ENCODE peak calls at places on chromosomes 5 and 9, in seven cellular contexts. One of them, this sample, is unnamed.

GRCh38 chr5:14374100-14374499 is 207.5 kb upstream of the OTULINL start:
- DNase-seq in stimulated activated CD8-positive, alpha-beta memory T cell treated with anti-CD3 and anti-CD28 coated beads, Interleukin-15, amount 100 ng/mL, for 24 hours: no peak
- DNase-seq in iris pigment epithelial cell: no peak
- DNase-seq in HFFc6: no peak
- DNase-seq in non-pigmented ciliary epithelial cell: no peak
- DNase-seq in activated CD8-positive, alpha-beta memory T cell treated with anti-CD3 and anti-CD28 coated beads for 48 hours: no peak
- DNase-seq in HTR-8/SVneo: no peak
- DNase-seq in this sample: peak

GRCh38 chr9:100216178-100216787 is 117.2 kb downstream of the INVS start:
- DNase-seq in stimulated activated CD8-positive, alpha-beta memory T cell treated with anti-CD3 and anti-CD28 coated beads, Interleukin-15, amount 100 ng/mL, for 24 hours: peak
- DNase-seq in iris pigment epithelial cell: peak
- DNase-seq in HFFc6: peak
- DNase-seq in non-pigmented ciliary epithelial cell: no peak
- DNase-seq in activated CD8-positive, alpha-beta memory T cell treated with anti-CD3 and anti-CD28 coated beads for 48 hours: peak
- DNase-seq in HTR-8/SVneo: no peak
- DNase-seq in this sample: peak

GRCh38 chr5:53303105-53303504 is 177.3 kb upstream of the FST start:
- DNase-seq in stimulated activated CD8-positive, alpha-beta memory T cell treated with anti-CD3 and anti-CD28 coated beads, Interleukin-15, amount 100 ng/mL, for 24 hours: no peak
- DNase-seq in iris pigment epithelial cell: peak
- DNase-seq in HFFc6: peak
- DNase-seq in non-pigmented ciliary epithelial cell: no peak
- DNase-seq in activated CD8-positive, alpha-beta memory T cell treated with anti-CD3 and anti-CD28 coated beads for 48 hours: no peak
- DNase-seq in HTR-8/SVneo: peak
- DNase-seq in this sample: peak

GRCh38 chr9:7234144-7234543 is 476.4 kb downstream of the KDM4C start:
- DNase-seq in stimulated activated CD8-positive, alpha-beta memory T cell treated with anti-CD3 and anti-CD28 coated beads, Interleukin-15, amount 100 ng/mL, for 24 hours: no peak
- DNase-seq in iris pigment epithelial cell: peak
- DNase-seq in HFFc6: peak
- DNase-seq in non-pigmented ciliary epithelial cell: no peak
- DNase-seq in activated CD8-positive, alpha-beta memory T cell treated with anti-CD3 and anti-CD28 coated beads for 48 hours: no peak
- DNase-seq in HTR-8/SVneo: no peak
- DNase-seq in this sample: no peak

GRCh38 chr9:124594673-124595072 is 87.5 kb upstream of the NR5A1 start:
- DNase-seq in stimulated activated CD8-positive, alpha-beta memory T cell treated with anti-CD3 and anti-CD28 coated beads, Interleukin-15, amount 100 ng/mL, for 24 hours: no peak
- DNase-seq in iris pigment epithelial cell: no peak
- DNase-seq in HFFc6: no peak
- DNase-seq in non-pigmented ciliary epithelial cell: no peak
- DNase-seq in activated CD8-positive, alpha-beta memory T cell treated with anti-CD3 and anti-CD28 coated beads for 48 hours: no peak
- DNase-seq in HTR-8/SVneo: no peak
- DNase-seq in this sample: peak

GRCh38 chr5:113022661-113023060 is 46.1 kb downstream of the DCP2 start:
- DNase-seq in stimulated activated CD8-positive, alpha-beta memory T cell treated with anti-CD3 and anti-CD28 coated beads, Interleukin-15, amount 100 ng/mL, for 24 hours: no peak
- DNase-seq in iris pigment epithelial cell: peak
- DNase-seq in HFFc6: no peak
- DNase-seq in non-pigmented ciliary epithelial cell: peak
- DNase-seq in activated CD8-positive, alpha-beta memory T cell treated with anti-CD3 and anti-CD28 coated beads for 48 hours: no peak
- DNase-seq in HTR-8/SVneo: no peak
- DNase-seq in this sample: no peak

GRCh38 chr5:41270423-41271251 is 57.3 kb upstream of the C6 start:
- DNase-seq in stimulated activated CD8-positive, alpha-beta memory T cell treated with anti-CD3 and anti-CD28 coated beads, Interleukin-15, amount 100 ng/mL, for 24 hours: no peak
- DNase-seq in iris pigment epithelial cell: peak
- DNase-seq in HFFc6: peak
- DNase-seq in non-pigmented ciliary epithelial cell: peak
- DNase-seq in activated CD8-positive, alpha-beta memory T cell treated with anti-CD3 and anti-CD28 coated beads for 48 hours: no peak
- DNase-seq in HTR-8/SVneo: peak
- DNase-seq in this sample: peak

GRCh38 chr9:34797367-34797766 is 87.4 kb upstream of the CCL21 start:
- DNase-seq in stimulated activated CD8-positive, alpha-beta memory T cell treated with anti-CD3 and anti-CD28 coated beads, Interleukin-15, amount 100 ng/mL, for 24 hours: no peak
- DNase-seq in iris pigment epithelial cell: no peak
- DNase-seq in HFFc6: no peak
- DNase-seq in non-pigmented ciliary epithelial cell: no peak
- DNase-seq in activated CD8-positive, alpha-beta memory T cell treated with anti-CD3 and anti-CD28 coated beads for 48 hours: no peak
- DNase-seq in HTR-8/SVneo: no peak
- DNase-seq in this sample: no peak

GRCh38 chr5:142292808-142293207 is 32.0 kb downstream of the SPRY4 start:
- DNase-seq in stimulated activated CD8-positive, alpha-beta memory T cell treated with anti-CD3 and anti-CD28 coated beads, Interleukin-15, amount 100 ng/mL, for 24 hours: no peak
- DNase-seq in iris pigment epithelial cell: no peak
- DNase-seq in HFFc6: no peak
- DNase-seq in non-pigmented ciliary epithelial cell: no peak
- DNase-seq in activated CD8-positive, alpha-beta memory T cell treated with anti-CD3 and anti-CD28 coated beads for 48 hours: no peak
- DNase-seq in HTR-8/SVneo: no peak
- DNase-seq in this sample: no peak

GRCh38 chr9:115808695-115809094 is 344.9 kb upstream of the PAPPA start:
- DNase-seq in stimulated activated CD8-positive, alpha-beta memory T cell treated with anti-CD3 and anti-CD28 coated beads, Interleukin-15, amount 100 ng/mL, for 24 hours: no peak
- DNase-seq in iris pigment epithelial cell: peak
- DNase-seq in HFFc6: no peak
- DNase-seq in non-pigmented ciliary epithelial cell: no peak
- DNase-seq in activated CD8-positive, alpha-beta memory T cell treated with anti-CD3 and anti-CD28 coated beads for 48 hours: no peak
- DNase-seq in HTR-8/SVneo: no peak
- DNase-seq in this sample: peak

GRCh38 chr9:37976714-37977477 is 73.0 kb upstream of the SLC25A51 start:
- DNase-seq in stimulated activated CD8-positive, alpha-beta memory T cell treated with anti-CD3 and anti-CD28 coated beads, Interleukin-15, amount 100 ng/mL, for 24 hours: no peak
- DNase-seq in iris pigment epithelial cell: peak
- DNase-seq in HFFc6: peak
- DNase-seq in non-pigmented ciliary epithelial cell: peak
- DNase-seq in activated CD8-positive, alpha-beta memory T cell treated with anti-CD3 and anti-CD28 coated beads for 48 hours: no peak
- DNase-seq in HTR-8/SVneo: no peak
- DNase-seq in this sample: peak

GRCh38 chr9:108746001-108746400 is 109.8 kb downstream of the ACTL7B start:
- DNase-seq in stimulated activated CD8-positive, alpha-beta memory T cell treated with anti-CD3 and anti-CD28 coated beads, Interleukin-15, amount 100 ng/mL, for 24 hours: no peak
- DNase-seq in iris pigment epithelial cell: no peak
- DNase-seq in HFFc6: no peak
- DNase-seq in non-pigmented ciliary epithelial cell: no peak
- DNase-seq in activated CD8-positive, alpha-beta memory T cell treated with anti-CD3 and anti-CD28 coated beads for 48 hours: no peak
- DNase-seq in HTR-8/SVneo: no peak
- DNase-seq in this sample: no peak

GRCh38 chr5:13866792-13867191 is 77.7 kb downstream of the DNAH5 start:
- DNase-seq in stimulated activated CD8-positive, alpha-beta memory T cell treated with anti-CD3 and anti-CD28 coated beads, Interleukin-15, amount 100 ng/mL, for 24 hours: no peak
- DNase-seq in iris pigment epithelial cell: peak
- DNase-seq in HFFc6: peak
- DNase-seq in non-pigmented ciliary epithelial cell: no peak
- DNase-seq in activated CD8-positive, alpha-beta memory T cell treated with anti-CD3 and anti-CD28 coated beads for 48 hours: no peak
- DNase-seq in HTR-8/SVneo: peak
- DNase-seq in this sample: peak

GRCh38 chr9:83327323-83327722 is 210.9 kb downstream of the FRMD3 start:
- DNase-seq in stimulated activated CD8-positive, alpha-beta memory T cell treated with anti-CD3 and anti-CD28 coated beads, Interleukin-15, amount 100 ng/mL, for 24 hours: no peak
- DNase-seq in iris pigment epithelial cell: no peak
- DNase-seq in HFFc6: peak
- DNase-seq in non-pigmented ciliary epithelial cell: no peak
- DNase-seq in activated CD8-positive, alpha-beta memory T cell treated with anti-CD3 and anti-CD28 coated beads for 48 hours: no peak
- DNase-seq in HTR-8/SVneo: no peak
- DNase-seq in this sample: no peak

GRCh38 chr9:18009902-18010301 is 431.0 kb downstream of the SH3GL2 start:
- DNase-seq in stimulated activated CD8-positive, alpha-beta memory T cell treated with anti-CD3 and anti-CD28 coated beads, Interleukin-15, amount 100 ng/mL, for 24 hours: no peak
- DNase-seq in iris pigment epithelial cell: no peak
- DNase-seq in HFFc6: no peak
- DNase-seq in non-pigmented ciliary epithelial cell: no peak
- DNase-seq in activated CD8-positive, alpha-beta memory T cell treated with anti-CD3 and anti-CD28 coated beads for 48 hours: no peak
- DNase-seq in HTR-8/SVneo: no peak
- DNase-seq in this sample: no peak

GRCh38 chr9:115164511-115164974 is 46.6 kb upstream of the TNC start:
- DNase-seq in stimulated activated CD8-positive, alpha-beta memory T cell treated with anti-CD3 and anti-CD28 coated beads, Interleukin-15, amount 100 ng/mL, for 24 hours: no peak
- DNase-seq in iris pigment epithelial cell: peak
- DNase-seq in HFFc6: peak
- DNase-seq in non-pigmented ciliary epithelial cell: no peak
- DNase-seq in activated CD8-positive, alpha-beta memory T cell treated with anti-CD3 and anti-CD28 coated beads for 48 hours: no peak
- DNase-seq in HTR-8/SVneo: peak
- DNase-seq in this sample: peak

GRCh38 chr9:14880951-14881465 is 29.2 kb downstream of the FREM1 start:
- DNase-seq in stimulated activated CD8-positive, alpha-beta memory T cell treated with anti-CD3 and anti-CD28 coated beads, Interleukin-15, amount 100 ng/mL, for 24 hours: no peak
- DNase-seq in iris pigment epithelial cell: peak
- DNase-seq in HFFc6: no peak
- DNase-seq in non-pigmented ciliary epithelial cell: no peak
- DNase-seq in activated CD8-positive, alpha-beta memory T cell treated with anti-CD3 and anti-CD28 coated beads for 48 hours: no peak
- DNase-seq in HTR-8/SVneo: no peak
- DNase-seq in this sample: peak

GRCh38 chr9:97830884-97831829 is 21.9 kb upstream of the FOXE1 start:
- DNase-seq in stimulated activated CD8-positive, alpha-beta memory T cell treated with anti-CD3 and anti-CD28 coated beads, Interleukin-15, amount 100 ng/mL, for 24 hours: no peak
- DNase-seq in iris pigment epithelial cell: no peak
- DNase-seq in HFFc6: no peak
- DNase-seq in non-pigmented ciliary epithelial cell: no peak
- DNase-seq in activated CD8-positive, alpha-beta memory T cell treated with anti-CD3 and anti-CD28 coated beads for 48 hours: no peak
- DNase-seq in HTR-8/SVneo: no peak
- DNase-seq in this sample: no peak

GRCh38 chr5:159175547-159175946 is 33.8 kb downstream of the RNF145 start:
- DNase-seq in stimulated activated CD8-positive, alpha-beta memory T cell treated with anti-CD3 and anti-CD28 coated beads, Interleukin-15, amount 100 ng/mL, for 24 hours: no peak
- DNase-seq in iris pigment epithelial cell: peak
- DNase-seq in HFFc6: peak
- DNase-seq in non-pigmented ciliary epithelial cell: no peak
- DNase-seq in activated CD8-positive, alpha-beta memory T cell treated with anti-CD3 and anti-CD28 coated beads for 48 hours: no peak
- DNase-seq in HTR-8/SVneo: no peak
- DNase-seq in this sample: peak

GRCh38 chr5:10235350-10235749 is 14.3 kb downstream of the ATPSCKMT start:
- DNase-seq in stimulated activated CD8-positive, alpha-beta memory T cell treated with anti-CD3 and anti-CD28 coated beads, Interleukin-15, amount 100 ng/mL, for 24 hours: no peak
- DNase-seq in iris pigment epithelial cell: peak
- DNase-seq in HFFc6: no peak
- DNase-seq in non-pigmented ciliary epithelial cell: no peak
- DNase-seq in activated CD8-positive, alpha-beta memory T cell treated with anti-CD3 and anti-CD28 coated beads for 48 hours: no peak
- DNase-seq in HTR-8/SVneo: no peak
- DNase-seq in this sample: no peak

GRCh38 chr9:86966852-86967511 is 19.7 kb upstream of the GAS1 start:
- DNase-seq in stimulated activated CD8-positive, alpha-beta memory T cell treated with anti-CD3 and anti-CD28 coated beads, Interleukin-15, amount 100 ng/mL, for 24 hours: no peak
- DNase-seq in iris pigment epithelial cell: peak
- DNase-seq in HFFc6: no peak
- DNase-seq in non-pigmented ciliary epithelial cell: no peak
- DNase-seq in activated CD8-positive, alpha-beta memory T cell treated with anti-CD3 and anti-CD28 coated beads for 48 hours: no peak
- DNase-seq in HTR-8/SVneo: no peak
- DNase-seq in this sample: no peak

GRCh38 chr5:181261320-181262085 is 560 bp upstream of the TRIM52 start:
- DNase-seq in stimulated activated CD8-positive, alpha-beta memory T cell treated with anti-CD3 and anti-CD28 coated beads, Interleukin-15, amount 100 ng/mL, for 24 hours: no peak
- DNase-seq in iris pigment epithelial cell: peak
- DNase-seq in HFFc6: peak
- DNase-seq in non-pigmented ciliary epithelial cell: no peak
- DNase-seq in activated CD8-positive, alpha-beta memory T cell treated with anti-CD3 and anti-CD28 coated beads for 48 hours: no peak
- DNase-seq in HTR-8/SVneo: peak
- DNase-seq in this sample: peak

This sample was measured in astrocyte of the hippocampus.